ENCODE peak calls at places on chromosomes 13 and 19, in eight cellular contexts. One of them, this sample, is unnamed.

GRCh38 chr13:47298506-47298905 is 401.7 kb upstream of the HTR2A start:
- DNase-seq in heart right ventricle: no peak
- DNase-seq in Caco-2: no peak
- DNase-seq in left ventricle myocardium inferior: no peak
- DNase-seq in small intestine: no peak
- DNase-seq in cardiac muscle cell: no peak
- DNase-seq in GM23248: no peak
- DNase-seq in aorta: no peak
- DNase-seq in this sample: no peak

GRCh38 chr19:30679286-30679685 is 307.1 kb downstream of the ZNF536 start:
- DNase-seq in heart right ventricle: no peak
- DNase-seq in Caco-2: peak; percentile 23
- DNase-seq in left ventricle myocardium inferior: no peak
- DNase-seq in small intestine: no peak
- DNase-seq in cardiac muscle cell: no peak
- DNase-seq in GM23248: no peak
- DNase-seq in aorta: peak; percentile 52
- DNase-seq in this sample: no peak

GRCh38 chr19:38049105-38049649 is 142.2 kb downstream of the SIPA1L3 start:
- DNase-seq in heart right ventricle: no peak
- DNase-seq in Caco-2: no peak
- DNase-seq in left ventricle myocardium inferior: no peak
- DNase-seq in small intestine: peak; percentile 59
- DNase-seq in cardiac muscle cell: no peak
- DNase-seq in GM23248: no peak
- DNase-seq in aorta: no peak
- DNase-seq in this sample: no peak

GRCh38 chr13:29917573-29918091 is 67.2 kb upstream of the UBL3 start:
- DNase-seq in heart right ventricle: no peak
- DNase-seq in Caco-2: no peak
- DNase-seq in left ventricle myocardium inferior: no peak
- DNase-seq in small intestine: no peak
- DNase-seq in cardiac muscle cell: no peak
- DNase-seq in GM23248: peak; percentile 46
- DNase-seq in aorta: no peak
- DNase-seq in this sample: no peak

GRCh38 chr13:100899720-100900316 is 225.2 kb upstream of the TMTC4 start:
- DNase-seq in heart right ventricle: no peak
- DNase-seq in Caco-2: no peak
- DNase-seq in left ventricle myocardium inferior: no peak
- DNase-seq in small intestine: no peak
- DNase-seq in cardiac muscle cell: no peak
- DNase-seq in GM23248: peak; percentile 14
- DNase-seq in aorta: no peak
- DNase-seq in this sample: no peak

GRCh38 chr13:33263976-33264619 is 21.5 kb downstream of the STARD13 start:
- DNase-seq in heart right ventricle: no peak
- DNase-seq in Caco-2: no peak
- DNase-seq in left ventricle myocardium inferior: no peak
- DNase-seq in small intestine: no peak
- DNase-seq in cardiac muscle cell: no peak
- DNase-seq in GM23248: peak; percentile 31
- DNase-seq in aorta: no peak
- DNase-seq in this sample: no peak

GRCh38 chr13:39788097-39788496 is 132.6 kb downstream of the COG6 start:
- DNase-seq in heart right ventricle: peak; percentile 44
- DNase-seq in Caco-2: no peak
- DNase-seq in left ventricle myocardium inferior: peak; percentile 22
- DNase-seq in small intestine: no peak
- DNase-seq in cardiac muscle cell: no peak
- DNase-seq in GM23248: no peak
- DNase-seq in aorta: no peak
- DNase-seq in this sample: no peak

GRCh38 chr19:8615813-8616596 is 5.5 kb upstream of the ADAMTS10 start:
- DNase-seq in heart right ventricle: no peak
- DNase-seq in Caco-2: peak; percentile 57
- DNase-seq in left ventricle myocardium inferior: peak; percentile 51
- DNase-seq in small intestine: peak; percentile 37
- DNase-seq in cardiac muscle cell: peak; percentile 60
- DNase-seq in GM23248: peak; percentile 58
- DNase-seq in aorta: peak; percentile 88
- DNase-seq in this sample: peak; percentile 43

GRCh38 chr19:46065486-46065885 is 24.7 kb upstream of the IGFL4 start:
- DNase-seq in heart right ventricle: no peak
- DNase-seq in Caco-2: no peak
- DNase-seq in left ventricle myocardium inferior: no peak
- DNase-seq in small intestine: no peak
- DNase-seq in cardiac muscle cell: no peak
- DNase-seq in GM23248: peak; percentile 72
- DNase-seq in aorta: no peak
- DNase-seq in this sample: no peak

GRCh38 chr13:113544071-113544891 is 40.3 kb upstream of the TFDP1 start:
- DNase-seq in heart right ventricle: no peak
- DNase-seq in Caco-2: peak; percentile 34
- DNase-seq in left ventricle myocardium inferior: no peak
- DNase-seq in small intestine: peak; percentile 38
- DNase-seq in cardiac muscle cell: no peak
- DNase-seq in GM23248: no peak
- DNase-seq in aorta: peak; percentile 70
- DNase-seq in this sample: no peak

GRCh38 chr19:55156202-55157063 is 1.1 kb downstream of the TNNI3 start:
- DNase-seq in heart right ventricle: peak; percentile 70
- DNase-seq in Caco-2: peak; percentile 92
- DNase-seq in left ventricle myocardium inferior: peak; percentile 63
- DNase-seq in small intestine: peak; percentile 53
- DNase-seq in cardiac muscle cell: peak; percentile 87
- DNase-seq in GM23248: peak; percentile 54
- DNase-seq in aorta: no peak
- DNase-seq in this sample: peak; percentile 90

GRCh38 chr13:20525144-20525600 is 485 bp downstream of the CRYL1 start:
- DNase-seq in heart right ventricle: no peak
- DNase-seq in Caco-2: no peak
- DNase-seq in left ventricle myocardium inferior: peak; percentile 46
- DNase-seq in small intestine: peak; percentile 67
- DNase-seq in cardiac muscle cell: peak; percentile 29
- DNase-seq in GM23248: peak; percentile 44
- DNase-seq in aorta: peak; percentile 81
- DNase-seq in this sample: no peak

GRCh38 chr13:40665754-40666057 is 735 bp downstream of the FOXO1 start:
- DNase-seq in heart right ventricle: no peak
- DNase-seq in Caco-2: no peak
- DNase-seq in left ventricle myocardium inferior: peak; percentile 21
- DNase-seq in small intestine: peak; percentile 38
- DNase-seq in cardiac muscle cell: no peak
- DNase-seq in GM23248: peak; percentile 58
- DNase-seq in aorta: no peak
- DNase-seq in this sample: no peak

GRCh38 chr13:97540696-97541095 is 106.7 kb downstream of the RAP2A start:
- DNase-seq in heart right ventricle: no peak
- DNase-seq in Caco-2: no peak
- DNase-seq in left ventricle myocardium inferior: no peak
- DNase-seq in small intestine: no peak
- DNase-seq in cardiac muscle cell: no peak
- DNase-seq in GM23248: no peak
- DNase-seq in aorta: no peak
- DNase-seq in this sample: no peak

GRCh38 chr13:79406597-79406908 is 498 bp upstream of the RBM26 start:
- DNase-seq in heart right ventricle: no peak
- DNase-seq in Caco-2: no peak
- DNase-seq in left ventricle myocardium inferior: no peak
- DNase-seq in small intestine: no peak
- DNase-seq in cardiac muscle cell: no peak
- DNase-seq in GM23248: no peak
- DNase-seq in aorta: no peak
- DNase-seq in this sample: no peak

GRCh38 chr19:3350014-3350663 is 16.2 kb upstream of the NFIC start:
- DNase-seq in heart right ventricle: no peak
- DNase-seq in Caco-2: no peak
- DNase-seq in left ventricle myocardium inferior: no peak
- DNase-seq in small intestine: peak; percentile 66
- DNase-seq in cardiac muscle cell: no peak
- DNase-seq in GM23248: peak; percentile 64
- DNase-seq in aorta: no peak
- DNase-seq in this sample: no peak

GRCh38 chr13:42574435-42575311 is 721 bp downstream of the TNFSF11 start:
- DNase-seq in heart right ventricle: no peak
- DNase-seq in Caco-2: no peak
- DNase-seq in left ventricle myocardium inferior: no peak
- DNase-seq in small intestine: no peak
- DNase-seq in cardiac muscle cell: no peak
- DNase-seq in GM23248: peak; percentile 9
- DNase-seq in aorta: no peak
- DNase-seq in this sample: no peak

GRCh38 chr13:50400035-50400726 is 384.9 kb downstream of the KCNRG start:
- DNase-seq in heart right ventricle: peak; percentile 64
- DNase-seq in Caco-2: no peak
- DNase-seq in left ventricle myocardium inferior: peak; percentile 59
- DNase-seq in small intestine: no peak
- DNase-seq in cardiac muscle cell: peak; percentile 32
- DNase-seq in GM23248: no peak
- DNase-seq in aorta: no peak
- DNase-seq in this sample: no peak

GRCh38 chr19:14979498-14980255 is at the start of gene SLC1A6:
- DNase-seq in heart right ventricle: no peak
- DNase-seq in Caco-2: no peak
- DNase-seq in left ventricle myocardium inferior: no peak
- DNase-seq in small intestine: no peak
- DNase-seq in cardiac muscle cell: peak; percentile 51
- DNase-seq in GM23248: peak; percentile 3
- DNase-seq in aorta: no peak
- DNase-seq in this sample: peak; percentile 70

GRCh38 chr19:14974488-14974887 is 5.2 kb downstream of the SLC1A6 start:
- DNase-seq in heart right ventricle: no peak
- DNase-seq in Caco-2: no peak
- DNase-seq in left ventricle myocardium inferior: no peak
- DNase-seq in small intestine: no peak
- DNase-seq in cardiac muscle cell: no peak
- DNase-seq in GM23248: no peak
- DNase-seq in aorta: no peak
- DNase-seq in this sample: no peak

GRCh38 chr19:14977128-14977527 is 2.5 kb downstream of the SLC1A6 start:
- DNase-seq in heart right ventricle: no peak
- DNase-seq in Caco-2: no peak
- DNase-seq in left ventricle myocardium inferior: no peak
- DNase-seq in small intestine: no peak
- DNase-seq in cardiac muscle cell: no peak
- DNase-seq in GM23248: no peak
- DNase-seq in aorta: no peak
- DNase-seq in this sample: no peak

GRCh38 chr19:14978377-14978776 is 1.3 kb downstream of the SLC1A6 start:
- DNase-seq in heart right ventricle: no peak
- DNase-seq in Caco-2: no peak
- DNase-seq in left ventricle myocardium inferior: no peak
- DNase-seq in small intestine: no peak
- DNase-seq in cardiac muscle cell: no peak
- DNase-seq in GM23248: no peak
- DNase-seq in aorta: no peak
- DNase-seq in this sample: no peak

GRCh38 chr19:14979136-14979497 is 547 bp downstream of the SLC1A6 start:
- DNase-seq in heart right ventricle: no peak
- DNase-seq in Caco-2: no peak
- DNase-seq in left ventricle myocardium inferior: no peak
- DNase-seq in small intestine: no peak
- DNase-seq in cardiac muscle cell: peak; percentile 26
- DNase-seq in GM23248: no peak
- DNase-seq in aorta: no peak
- DNase-seq in this sample: peak; percentile 52
- H3K4me3 ChIP-seq in heart right ventricle: no peak overlapping the region
- H3K4me3 ChIP-seq in Caco-2: no peak overlapping the region
- H3K4me3 ChIP-seq in left ventricle myocardium inferior: peak overlapping the region; percentile 35
- H3K4me3 ChIP-seq in small intestine: no peak overlapping the region
- H3K4me3 ChIP-seq in cardiac muscle cell: peak overlapping the region; percentile 76
- H3K4me3 ChIP-seq in GM23248: no peak overlapping the region
- H3K4me3 ChIP-seq in aorta: no peak overlapping the region
- H3K4me3 ChIP-seq in this sample: peak overlapping the region; percentile 41

DNA sequence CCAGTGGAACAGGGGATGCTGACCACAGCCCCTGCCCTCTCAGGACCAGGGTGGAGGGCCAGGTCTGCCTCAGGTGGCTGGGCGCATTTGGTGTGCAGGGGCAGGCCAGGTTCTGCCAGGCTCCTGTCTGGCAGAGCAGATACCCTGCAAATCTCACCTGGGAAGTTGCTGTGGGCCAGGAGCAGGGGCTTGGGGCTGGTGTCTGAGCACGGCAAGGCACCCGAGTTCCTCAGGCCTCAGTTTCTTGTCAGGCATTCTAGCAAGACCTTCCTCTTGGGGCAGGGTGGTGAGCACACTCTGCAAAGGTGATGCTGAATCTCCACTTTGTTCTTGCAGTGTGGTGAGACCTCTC is 1.1 kb downstream of the CRTC1 start:
- DNase-seq in heart right ventricle: no peak
- DNase-seq in Caco-2: no peak
- DNase-seq in left ventricle myocardium inferior: no peak
- DNase-seq in small intestine: no peak
- DNase-seq in cardiac muscle cell: no peak
- DNase-seq in GM23248: no peak
- DNase-seq in aorta: no peak
- DNase-seq in this sample: no peak
- H3K4me1 ChIP-seq in heart right ventricle: peaks cover 18% of the 10 kb centered on the region
- H3K4me1 ChIP-seq in Caco-2: peaks cover 6% of the 10 kb centered on the region
- H3K4me1 ChIP-seq in left ventricle myocardium inferior: peaks cover 18% of the 10 kb centered on the region
- H3K4me1 ChIP-seq in small intestine: peaks cover 2% of the 10 kb centered on the region
- H3K4me1 ChIP-seq in cardiac muscle cell: no peaks in the 10 kb centered on the region
- H3K4me1 ChIP-seq in GM23248: peaks cover 8% of the 10 kb centered on the region
- H3K4me1 ChIP-seq in aorta: no peaks in the 10 kb centered on the region
- H3K4me1 ChIP-seq in this sample: peaks cover 4% of the 10 kb centered on the region

DNA sequence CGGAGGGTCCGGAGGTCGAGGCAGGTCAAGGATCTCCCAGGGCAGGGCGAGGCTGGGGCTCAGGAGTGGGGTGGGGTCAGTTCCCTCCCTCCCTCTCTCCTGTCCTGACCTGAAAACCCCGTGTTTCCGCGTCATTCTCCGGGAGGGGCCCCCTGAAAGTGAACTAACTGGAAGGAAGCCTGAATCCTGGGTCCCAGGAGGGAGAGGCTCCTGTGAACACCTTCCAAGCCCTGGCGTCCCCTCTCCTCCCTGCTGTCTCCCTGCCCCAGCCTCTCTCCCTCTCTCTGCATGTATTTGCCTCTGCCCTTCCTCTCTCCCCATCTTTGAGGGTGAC is 741 bp upstream of the CADM4 start:
- DNase-seq in heart right ventricle: no peak
- DNase-seq in Caco-2: no peak
- DNase-seq in left ventricle myocardium inferior: no peak
- DNase-seq in small intestine: no peak
- DNase-seq in cardiac muscle cell: no peak
- DNase-seq in GM23248: no peak
- DNase-seq in aorta: no peak
- DNase-seq in this sample: no peak
- H3K4me3 ChIP-seq in heart right ventricle: peak overlapping the region; percentile 55
- H3K4me3 ChIP-seq in Caco-2: peak overlapping the region; percentile 78
- H3K4me3 ChIP-seq in left ventricle myocardium inferior: peak overlapping the region; percentile 69
- H3K4me3 ChIP-seq in small intestine: no peak overlapping the region
- H3K4me3 ChIP-seq in cardiac muscle cell: peak overlapping the region; percentile 68
- H3K4me3 ChIP-seq in GM23248: no peak overlapping the region
- H3K4me3 ChIP-seq in aorta: no peak overlapping the region
- H3K4me3 ChIP-seq in this sample: peak overlapping the region; percentile 41

GRCh38 chr13:75302031-75302430 is 179.9 kb downstream of the TBC1D4 start:
- DNase-seq in heart right ventricle: no peak
- DNase-seq in Caco-2: peak; percentile 75
- DNase-seq in left ventricle myocardium inferior: no peak
- DNase-seq in small intestine: no peak
- DNase-seq in cardiac muscle cell: no peak
- DNase-seq in GM23248: no peak
- DNase-seq in aorta: no peak
- DNase-seq in this sample: no peak
- H3K4me1 ChIP-seq in heart right ventricle: peaks cover 18% of the 10 kb centered on the region
- H3K4me1 ChIP-seq in Caco-2: peaks cover 93% of the 10 kb centered on the region
- H3K4me1 ChIP-seq in left ventricle myocardium inferior: peaks cover 30% of the 10 kb centered on the region
- H3K4me1 ChIP-seq in small intestine: no peaks in the 10 kb centered on the region
- H3K4me1 ChIP-seq in cardiac muscle cell: peaks cover 10% of the 10 kb centered on the region
- H3K4me1 ChIP-seq in GM23248: peaks cover 12% of the 10 kb centered on the region
- H3K4me1 ChIP-seq in aorta: no peaks in the 10 kb centered on the region
- H3K4me1 ChIP-seq in this sample: no peaks in the 10 kb centered on the region